ENCODE peak calls at places on chromosomes 3 and 15, in four cellular contexts. B, H, C and P are unnamed samples.

GRCh38 chr3:48013288-48013980 is 2.8 kb downstream of the MAP4 start:
- DNase-seq in B (peak), C (peak), H (no peak), P (peak)

GRCh38 chr3:46670891-46671427 is 22.5 kb downstream of the ALS2CL start:
- DNase-seq in C (no peak), H (no peak), B (no peak), P (no peak)

GRCh38 chr3:28936154-28936553 is 344.7 kb upstream of the RBMS3 start:
- DNase-seq in C (no peak), H (no peak), B (no peak), P (no peak)

GRCh38 chr15:42730135-42730534 is 6.8 kb downstream of the CDAN1 start:
- DNase-seq in H (no peak), C (no peak), B (no peak), P (no peak)

GRCh38 chr15:81442454-81442853 is 68.4 kb upstream of the TMC3 start:
- DNase-seq in H (no peak), C (no peak), B (no peak), P (no peak)

GRCh38 chr15:48244923-48245322 is 38.8 kb downstream of the SLC12A1 start:
- DNase-seq in H (no peak), B (peak), C (no peak), P (peak)

GRCh38 chr15:63504979-63505841 is 817 bp downstream of the USP3 start:
- DNase-seq in B (peak), H (peak), C (peak), P (peak)

GRCh38 chr3:79253704-79254103 is 514.1 kb downstream of the ROBO1 start:
- DNase-seq in C (no peak), H (no peak), B (peak), P (no peak)

DNA sequence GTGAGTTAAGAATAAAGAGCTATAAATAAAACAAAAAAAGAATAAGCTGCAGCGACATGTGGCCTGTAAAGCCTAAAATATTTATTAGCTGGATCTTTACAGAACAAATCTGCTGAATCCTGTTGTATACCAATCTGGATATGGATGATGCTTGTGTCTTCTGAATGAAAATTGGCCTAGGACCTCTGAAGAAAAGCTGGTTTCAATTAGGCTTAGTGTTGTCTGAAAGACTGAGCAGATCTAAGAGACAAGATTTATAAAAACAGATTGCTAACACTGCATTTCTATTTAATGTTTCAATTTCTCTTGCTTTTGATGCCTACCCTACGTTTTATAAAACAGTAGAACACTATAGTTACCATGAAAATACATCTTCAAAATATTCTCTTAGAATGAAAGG is 57.9 kb downstream of the ST3GAL6 start:
- DNase-seq in H (no peak), C (no peak), B (no peak), P (no peak)
- H3K4me2 ChIP-seq in H (no peak), C (no peak), B (no peak), P (no peak)

GRCh38 chr3:9387322-9387655 is 10.1 kb upstream of the SETD5 start:
- DNase-seq in C (no peak), H (no peak), B (no peak), P (peak)

GRCh38 chr3:9388562-9389272 is 8.7 kb upstream of the SETD5 start:
- DNase-seq in C (no peak), H (no peak), B (no peak), P (no peak)

GRCh38 chr3:9388142-9388541 is 9.3 kb upstream of the SETD5 start:
- DNase-seq in H (no peak), B (no peak), C (no peak), P (no peak)

GRCh38 chr3:9392041-9392440 is 5.4 kb upstream of the SETD5 start:
- DNase-seq in H (no peak), B (no peak), C (no peak), P (no peak)

DNA sequence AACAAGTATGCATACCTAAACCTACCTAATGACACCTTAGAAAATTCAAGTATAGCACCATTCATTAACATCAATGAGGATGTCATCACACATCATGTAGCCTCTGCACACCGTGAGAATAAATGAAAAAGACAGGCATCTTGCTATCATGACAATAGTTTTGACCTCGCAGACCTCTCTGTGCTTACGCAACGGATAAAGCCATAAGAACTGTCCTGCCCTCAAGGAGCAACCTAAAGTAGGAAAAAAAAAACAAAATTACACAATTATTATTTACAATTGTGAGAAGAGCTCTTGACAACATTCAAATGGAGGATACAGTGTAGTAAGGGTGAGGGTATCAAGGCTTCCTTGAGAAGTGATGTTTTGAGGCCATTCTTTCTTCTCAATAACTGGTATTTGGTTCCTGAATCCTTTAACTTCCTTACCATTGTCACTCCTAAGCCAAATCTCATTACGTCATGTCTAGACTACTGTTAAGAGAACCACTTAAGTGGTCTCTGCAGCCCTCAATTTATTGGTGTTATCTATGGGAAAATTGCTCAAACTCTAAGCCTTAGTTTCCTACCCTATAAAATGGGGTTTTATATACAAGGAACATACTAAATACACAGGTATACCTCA is 7.0 kb upstream of the SETD5 start:
- DNase-seq in C (no peak), B (no peak), H (no peak), P (no peak)
- H3K9ac ChIP-seq in C (no peak), B (no peak), H (no peak), P (no peak)

DNA sequence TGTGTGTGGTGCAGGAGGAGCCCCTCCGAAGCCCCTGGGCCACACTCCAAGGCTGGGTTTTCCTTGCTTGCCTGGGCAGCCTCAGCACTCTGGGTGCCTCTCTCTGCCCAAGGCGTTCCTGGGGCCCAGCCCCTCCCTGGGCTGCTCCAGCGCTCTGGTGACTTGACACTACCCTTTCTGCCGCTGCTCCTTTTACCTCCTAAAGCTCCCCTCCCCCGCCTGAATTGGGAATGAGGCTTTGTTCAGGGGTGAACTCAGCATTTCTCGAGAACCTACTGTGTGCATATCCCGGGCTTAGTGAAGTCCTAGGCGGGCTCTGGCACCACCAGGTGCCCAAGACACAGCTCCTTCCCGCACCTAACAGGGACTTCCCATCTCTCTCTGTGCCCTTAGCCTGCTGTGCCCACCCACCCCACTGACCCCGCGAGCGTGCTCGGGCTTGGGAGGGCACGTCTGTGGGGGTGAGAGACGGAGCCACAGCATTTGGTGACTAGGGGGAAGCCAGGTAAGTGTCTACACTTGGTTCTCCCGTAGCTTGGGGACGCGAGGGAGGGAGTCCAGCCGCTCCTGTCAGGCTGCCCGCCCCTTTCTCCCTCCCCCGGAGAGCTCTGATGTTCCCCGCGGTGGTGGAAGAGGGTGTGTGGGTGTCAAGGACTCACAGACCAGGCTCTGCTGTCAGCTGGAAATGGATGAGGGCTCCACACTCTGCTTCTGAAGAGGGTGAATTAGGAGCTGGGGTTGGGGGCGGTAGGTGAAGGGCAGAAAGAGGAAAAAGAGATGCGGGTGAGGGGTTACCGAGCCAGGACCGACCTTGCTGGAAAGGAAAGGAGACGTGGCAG is 1.1 kb upstream of the BAHD1 start:
- DNase-seq in H (peak), B (peak), C (peak), P (peak)
- TF ChIP-seq EZH2 in H (no peak), B (no peak), C (no peak), P (no peak)

GRCh38 chr3:72015463-72015862 is 230.5 kb upstream of the PROK2 start:
- DNase-seq in H (no peak), B (no peak), C (no peak), P (no peak)
- H3K4me2 ChIP-seq in H (no peak), B (no peak), C (no peak), P (no peak)

GRCh38 chr3:113421082-113421481 is 20.2 kb downstream of the CFAP44 start:
- DNase-seq in C (no peak), B (no peak), H (no peak), P (no peak)
- H3K9ac ChIP-seq in C (no peak), B (no peak), H (no peak), P (no peak)

DNA sequence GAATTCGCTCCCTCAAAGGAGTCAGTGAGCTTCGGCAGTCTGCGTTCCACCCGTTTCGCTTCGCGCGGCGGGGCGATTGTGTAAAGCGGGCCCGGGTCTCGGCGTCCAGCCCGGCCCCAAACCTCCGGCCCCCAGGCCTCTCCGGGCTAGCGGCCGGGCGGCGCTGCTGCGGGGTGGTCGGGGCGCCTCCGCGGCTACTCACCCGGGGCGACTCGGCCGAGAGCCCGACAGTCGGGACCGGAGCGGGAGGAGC is 412 bp downstream of the CHDH start:
- DNase-seq in H (no peak), B (no peak), C (no peak), P (no peak)
- TF ChIP-seq EZH2 in H (no peak), B (peak), C (no peak), P (no peak)

GRCh38 chr15:65917407-65917756 is 48.1 kb downstream of the RAB11A start:
- DNase-seq in C (no peak), H (no peak), B (no peak), P (no peak)

GRCh38 chr15:65916041-65916663 is 46.9 kb downstream of the RAB11A start:
- DNase-seq in B (no peak), H (no peak), C (no peak), P (no peak)

GRCh38 chr15:65914981-65915925 is 46.0 kb downstream of the RAB11A start:
- DNase-seq in B (no peak), C (no peak), H (no peak), P (no peak)

GRCh38 chr15:65917936-65918335 is 48.6 kb downstream of the RAB11A start:
- DNase-seq in C (no peak), H (no peak), B (no peak), P (no peak)

GRCh38 chr15:65916664-65917406 is 47.5 kb downstream of the RAB11A start:
- DNase-seq in C (peak), H (no peak), B (peak), P (peak)
- H3K4me2 ChIP-seq in C (peak), H (no peak), B (no peak), P (no peak)

GRCh38 chr3:11607816-11608215 is 35.9 kb downstream of the VGLL4 start:
- DNase-seq in H (no peak), B (peak), C (no peak), P (peak)
- H3K9ac ChIP-seq in H (no peak), B (peak), C (no peak), P (peak)

GRCh38 chr15:39781967-39782292 is 711 bp downstream of the FSIP1 start:
- DNase-seq in B (no peak), C (no peak), H (no peak), P (no peak)
- TF ChIP-seq EZH2 in B (no peak), C (no peak), H (no peak), P (no peak)

GRCh38 chr15:61057376-61057775 is 171.7 kb downstream of the RORA start:
- DNase-seq in H (no peak), B (no peak), C (no peak), P (no peak)
- H3K4me2 ChIP-seq in H (no peak), B (no peak), C (no peak), P (no peak)